ENCODE peak calls at places on chromosomes 12 and 14, in eight cellular contexts. W is HCT116, Y is GM12892, H is lower leg skin, M is suprapubic skin, N is HepG2, E is heart left ventricle, B is A549. C is an unnamed sample.

GRCh38 chr12:109199324-109199723 is 82.9 kb downstream of the ACACB start:
- DNase-seq in B (no peak), N (no peak), E (no peak), M (no peak), H (no peak), W (no peak), Y (no peak), C (no peak)

GRCh38 chr14:23351681-23352505 is 794 bp downstream of the SLC22A17 start:
- DNase-seq in M (no peak), W (no peak), B (no peak), N (no peak), Y (no peak), H (no peak), E (no peak), C (no peak)

GRCh38 chr12:6562881-6563280 is 5.2 kb downstream of the NOP2 start:
- DNase-seq in H (no peak), Y (no peak), N (no peak), B (no peak), M (no peak), E (no peak), W (no peak), C (no peak)

GRCh38 chr14:93320489-93320888 is 12.3 kb downstream of the BTBD7 start:
- DNase-seq in N (no peak), M (no peak), H (no peak), W (no peak), Y (no peak), B (no peak), E (no peak), C (no peak)

GRCh38 chr12:58916891-58917570 is 3.3 kb downstream of the LRIG3 start:
- DNase-seq in E (no peak), H (no peak), W (no peak), N (no peak), Y (no peak), B (no peak), M (no peak), C (no peak)

GRCh38 chr12:7042847-7043246 is 17.7 kb upstream of the C1S start:
- DNase-seq in B (peak), E (no peak), M (no peak), Y (no peak), W (peak), N (peak), H (no peak), C (no peak)

GRCh38 chr14:103388664-103389063 is 3.4 kb downstream of the MARK3 start:
- DNase-seq in H (no peak), Y (no peak), B (no peak), N (no peak), M (no peak), W (no peak), E (no peak), C (no peak)

GRCh38 chr12:30926243-30927209 is at the start of gene TSPAN11:
- DNase-seq in E (no peak), M (no peak), N (no peak), W (no peak), B (no peak), H (no peak), Y (peak), C (peak)

GRCh38 chr12:133192847-133193246 is 11.6 kb downstream of the ZNF268 start:
- DNase-seq in W (no peak), Y (no peak), E (no peak), H (no peak), N (no peak), M (no peak), B (no peak), C (no peak)

GRCh38 chr12:53207042-53207441 is at the start of gene ITGB7:
- DNase-seq in N (no peak), E (no peak), H (no peak), Y (peak), B (no peak), W (no peak), M (peak), C (no peak)
- TF ChIP-seq POLR2A in N (no peak), E (no peak), H (no peak), Y (peak), B (no peak), W (no peak), M (no peak), C (no peak)

GRCh38 chr14:100359881-100360280 is 36.7 kb downstream of the SLC25A47 start:
- DNase-seq in B (no peak), Y (no peak), N (no peak), M (no peak), E (no peak), H (no peak), W (no peak), C (no peak)
- TF ChIP-seq POLR2A in B (no peak), Y (no peak), N (no peak), M (no peak), E (no peak), H (no peak), W (no peak), C (no peak)

GRCh38 chr14:63496837-63497400 is 46.3 kb downstream of the PPP2R5E start:
- DNase-seq in M (no peak), E (no peak), B (no peak), Y (no peak), N (no peak), H (no peak), W (no peak), C (no peak)
- TF ChIP-seq POLR2A in M (no peak), E (no peak), B (no peak), Y (no peak), N (no peak), H (no peak), W (no peak), C (no peak)

GRCh38 chr12:50084775-50085614 is at the start of gene SMARCD1:
- DNase-seq in E (peak), Y (peak), W (peak), M (peak), N (peak), H (peak), B (peak), C (peak)
- TF ChIP-seq POLR2A in E (no peak), Y (peak), W (peak), M (no peak), N (peak), H (no peak), B (peak), C (no peak)

GRCh38 chr12:79848321-79848720 is 86.6 kb downstream of the PPP1R12A start:
- DNase-seq in E (no peak), W (no peak), B (no peak), Y (no peak), M (no peak), N (no peak), H (no peak), C (no peak)
- TF ChIP-seq POLR2A in E (no peak), W (no peak), B (no peak), Y (no peak), M (no peak), N (no peak), H (no peak), C (no peak)

GRCh38 chr12:52517888-52518287 is 2.3 kb downstream of the KRT5 start:
- DNase-seq in B (no peak), W (no peak), M (no peak), E (no peak), N (no peak), H (peak), Y (no peak), C (peak)

GRCh38 chr12:52521581-52522266 is 1.5 kb upstream of the KRT5 start:
- DNase-seq in M (peak), W (no peak), N (no peak), E (no peak), B (no peak), H (peak), Y (no peak), C (no peak)

GRCh38 chr12:52521175-52521574 is 981 bp upstream of the KRT5 start:
- DNase-seq in M (peak), N (no peak), Y (no peak), H (peak), B (no peak), W (peak), E (no peak), C (no peak)

GRCh38 chr12:52518574-52519469 is 1.4 kb downstream of the KRT5 start:
- DNase-seq in E (no peak), N (no peak), B (no peak), Y (no peak), M (peak), W (no peak), H (peak), C (no peak)

GRCh38 chr12:52519826-52520662 is at the start of gene KRT5:
- DNase-seq in W (no peak), M (peak), E (no peak), Y (no peak), B (no peak), H (peak), N (no peak), C (no peak)
- TF ChIP-seq POLR2A in W (no peak), M (no peak), E (no peak), Y (no peak), B (no peak), H (no peak), N (no peak), C (no peak)

GRCh38 chr14:60002819-60003492 is 83.0 kb downstream of the LRRC9 start:
- DNase-seq in E (peak), M (no peak), N (peak), Y (no peak), W (no peak), B (no peak), H (no peak), C (peak)

GRCh38 chr14:60008042-60008441 is 83.7 kb upstream of the PCNX4 start:
- DNase-seq in H (no peak), W (no peak), Y (no peak), M (no peak), E (no peak), B (no peak), N (no peak), C (no peak)

GRCh38 chr14:59998575-59998974 is 78.6 kb downstream of the LRRC9 start:
- DNase-seq in W (no peak), N (no peak), Y (no peak), M (no peak), H (no peak), B (no peak), E (no peak), C (no peak)

DNA sequence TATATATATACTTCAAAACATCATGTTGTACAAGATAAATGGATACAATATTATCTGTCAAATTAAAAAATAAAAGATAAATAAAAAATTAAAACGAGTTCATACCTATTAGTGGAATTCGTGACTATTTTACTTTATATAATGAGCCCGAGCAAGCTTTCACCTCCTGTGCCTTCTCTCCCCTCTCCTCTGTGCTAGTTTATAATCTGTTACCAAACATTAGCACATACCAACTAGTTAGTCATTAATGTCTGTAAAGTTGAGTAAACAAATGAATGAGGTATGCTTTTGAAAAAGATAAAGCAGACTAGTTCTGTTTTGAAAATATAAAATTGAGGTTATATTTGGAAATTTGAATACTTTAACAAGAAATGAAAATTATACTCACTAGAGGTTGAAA is 84.0 kb downstream of the LRRC9 start:
- DNase-seq in N (peak), B (no peak), H (no peak), W (no peak), M (no peak), E (no peak), Y (no peak), C (no peak)
- TF ChIP-seq POLR2A in N (no peak), B (no peak), H (no peak), W (no peak), M (no peak), E (no peak), Y (no peak), C (no peak)

C was measured in tibial nerve.